ENCODE peak calls at places on chromosomes 6 and 20, in five cellular contexts. One of them, this sample, is unnamed.

GRCh38 chr20:54680872-54681297 is 205.5 kb downstream of the DOK5 start:
- DNase-seq in sigmoid colon: no peak
- DNase-seq in esophagus muscularis mucosa: peak
- DNase-seq in K562: peak
- DNase-seq in suprapubic skin: no peak
- DNase-seq in this sample: peak

GRCh38 chr6:109984410-109984809 is 6.3 kb downstream of the GPR6 start:
- DNase-seq in sigmoid colon: no peak
- DNase-seq in esophagus muscularis mucosa: no peak
- DNase-seq in K562: no peak
- DNase-seq in suprapubic skin: no peak
- DNase-seq in this sample: no peak

GRCh38 chr6:22804620-22805271 is 235.4 kb downstream of the HDGFL1 start:
- DNase-seq in sigmoid colon: no peak
- DNase-seq in esophagus muscularis mucosa: no peak
- DNase-seq in K562: no peak
- DNase-seq in suprapubic skin: no peak
- DNase-seq in this sample: no peak

GRCh38 chr6:129889580-129889979 is 28.5 kb upstream of the TMEM244 start:
- DNase-seq in sigmoid colon: no peak
- DNase-seq in esophagus muscularis mucosa: no peak
- DNase-seq in K562: no peak
- DNase-seq in suprapubic skin: no peak
- DNase-seq in this sample: no peak

GRCh38 chr6:119129148-119129967 is 50.9 kb upstream of the FAM184A start:
- DNase-seq in sigmoid colon: no peak
- DNase-seq in esophagus muscularis mucosa: peak
- DNase-seq in K562: peak
- DNase-seq in suprapubic skin: no peak
- DNase-seq in this sample: no peak

GRCh38 chr6:90403489-90404381 is 107.1 kb upstream of the BACH2 start:
- DNase-seq in sigmoid colon: no peak
- DNase-seq in esophagus muscularis mucosa: no peak
- DNase-seq in K562: peak
- DNase-seq in suprapubic skin: no peak
- DNase-seq in this sample: no peak

GRCh38 chr6:22001336-22002027 is 295.4 kb downstream of the PRL start:
- DNase-seq in sigmoid colon: no peak
- DNase-seq in esophagus muscularis mucosa: no peak
- DNase-seq in K562: no peak
- DNase-seq in suprapubic skin: no peak
- DNase-seq in this sample: no peak

GRCh38 chr6:22940571-22941290 is 371.4 kb downstream of the HDGFL1 start:
- DNase-seq in sigmoid colon: no peak
- DNase-seq in esophagus muscularis mucosa: no peak
- DNase-seq in K562: no peak
- DNase-seq in suprapubic skin: no peak
- DNase-seq in this sample: no peak

GRCh38 chr6:112475083-112475482 is 128.0 kb downstream of the RFPL4B start:
- DNase-seq in sigmoid colon: no peak
- DNase-seq in esophagus muscularis mucosa: no peak
- DNase-seq in K562: no peak
- DNase-seq in suprapubic skin: no peak
- DNase-seq in this sample: no peak

GRCh38 chr20:33079267-33079666 is at the start of gene BPIFB4:
- DNase-seq in sigmoid colon: no peak
- DNase-seq in esophagus muscularis mucosa: no peak
- DNase-seq in K562: no peak
- DNase-seq in suprapubic skin: no peak
- DNase-seq in this sample: no peak

GRCh38 chr20:57062696-57063270 is 203.7 kb downstream of the BMP7 start:
- DNase-seq in sigmoid colon: peak
- DNase-seq in esophagus muscularis mucosa: no peak
- DNase-seq in K562: no peak
- DNase-seq in suprapubic skin: no peak
- DNase-seq in this sample: no peak

GRCh38 chr6:16273266-16273665 is 34.9 kb downstream of the GMPR start:
- DNase-seq in sigmoid colon: no peak
- DNase-seq in esophagus muscularis mucosa: no peak
- DNase-seq in K562: no peak
- DNase-seq in suprapubic skin: no peak
- DNase-seq in this sample: no peak

GRCh38 chr6:44784195-44784594 is 396.7 kb downstream of the CDC5L start:
- DNase-seq in sigmoid colon: no peak
- DNase-seq in esophagus muscularis mucosa: no peak
- DNase-seq in K562: no peak
- DNase-seq in suprapubic skin: no peak
- DNase-seq in this sample: no peak

GRCh38 chr6:54386295-54386694 is 78.1 kb downstream of the TINAG start:
- DNase-seq in sigmoid colon: no peak
- DNase-seq in esophagus muscularis mucosa: no peak
- DNase-seq in K562: no peak
- DNase-seq in suprapubic skin: no peak
- DNase-seq in this sample: no peak

GRCh38 chr20:63573739-63574131 is 304 bp downstream of the HELZ2 start:
- DNase-seq in sigmoid colon: no peak
- DNase-seq in esophagus muscularis mucosa: no peak
- DNase-seq in K562: no peak
- DNase-seq in suprapubic skin: no peak
- DNase-seq in this sample: no peak

GRCh38 chr6:138692058-138692977 is 81.3 kb upstream of the CCDC28A start:
- DNase-seq in sigmoid colon: peak
- DNase-seq in esophagus muscularis mucosa: peak
- DNase-seq in K562: peak
- DNase-seq in suprapubic skin: no peak
- DNase-seq in this sample: peak
- TF ChIP-seq POLR2A in sigmoid colon: no peak
- TF ChIP-seq POLR2A in esophagus muscularis mucosa: no peak
- TF ChIP-seq POLR2A in K562: no peak
- TF ChIP-seq POLR2A in suprapubic skin: no peak
- TF ChIP-seq POLR2A in this sample: no peak

DNA sequence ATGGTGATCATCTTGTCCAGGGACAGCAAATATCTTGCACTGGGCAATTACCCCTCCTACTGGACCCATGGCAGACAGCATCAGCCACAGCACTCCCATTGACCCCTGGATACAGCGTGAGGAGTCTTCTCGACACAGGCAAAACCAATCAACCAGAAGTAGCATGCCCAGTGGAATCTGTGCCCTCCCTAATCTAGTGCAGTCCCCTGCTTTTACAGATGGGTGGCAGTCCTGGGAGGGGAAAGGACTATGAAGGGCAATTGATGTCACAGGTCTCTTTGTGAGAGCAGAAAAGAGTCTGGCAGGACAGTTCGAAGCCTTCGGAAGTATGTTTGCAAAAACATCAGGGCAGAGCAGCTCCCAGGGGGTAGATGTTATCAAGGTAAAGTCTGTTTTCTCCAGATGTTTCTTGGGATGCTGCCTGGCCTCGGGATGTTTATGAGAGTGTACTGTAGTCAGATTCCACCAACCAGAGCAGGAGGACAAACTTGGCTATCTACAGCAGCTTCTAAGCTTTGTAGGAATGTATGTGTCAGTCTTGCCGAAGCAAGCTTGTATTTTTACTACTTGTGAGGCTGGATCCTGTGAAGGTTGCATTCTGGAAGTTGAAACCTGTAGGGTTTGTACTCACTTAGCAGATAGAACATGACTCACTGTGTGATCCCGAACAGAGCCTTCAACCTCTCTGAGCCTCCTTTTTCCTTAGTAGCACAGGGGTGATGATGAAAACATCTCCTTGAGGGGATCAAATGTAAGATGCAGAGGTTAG is 63.0 kb upstream of the MYL9 start:
- DNase-seq in sigmoid colon: no peak
- DNase-seq in esophagus muscularis mucosa: no peak
- DNase-seq in K562: no peak
- DNase-seq in suprapubic skin: no peak
- DNase-seq in this sample: no peak
- TF ChIP-seq POLR2AphosphoS5 in sigmoid colon: no peak
- TF ChIP-seq POLR2AphosphoS5 in esophagus muscularis mucosa: no peak
- TF ChIP-seq POLR2AphosphoS5 in K562: no peak
- TF ChIP-seq POLR2AphosphoS5 in suprapubic skin: no peak
- TF ChIP-seq POLR2AphosphoS5 in this sample: no peak

DNA sequence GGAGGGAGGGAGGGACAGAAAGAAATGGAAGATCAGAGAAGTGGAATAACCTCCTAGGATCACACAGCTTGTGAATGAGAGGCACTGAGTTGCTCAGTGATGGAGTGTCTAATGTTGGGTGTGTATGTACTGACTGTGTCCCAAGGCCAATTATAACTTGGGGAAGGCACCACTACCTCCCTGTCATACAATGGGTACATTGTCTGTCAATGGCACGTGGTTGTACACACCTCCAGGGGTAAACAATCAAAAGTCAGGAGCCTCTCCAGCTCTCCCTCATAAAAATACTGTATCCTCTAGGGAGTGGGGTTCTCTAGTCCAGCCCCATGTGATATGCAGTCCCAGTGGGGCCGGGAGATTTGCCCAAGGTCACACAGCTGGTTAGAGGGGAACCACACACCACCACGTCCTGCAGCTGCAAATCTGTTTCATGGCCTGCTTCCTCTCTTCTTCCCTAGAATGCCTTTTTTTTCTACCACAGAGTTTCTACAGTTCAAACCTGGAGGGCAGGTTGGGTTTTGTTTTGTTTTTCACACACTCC is 112.5 kb downstream of the SNX5 start:
- DNase-seq in sigmoid colon: no peak
- DNase-seq in esophagus muscularis mucosa: no peak
- DNase-seq in K562: no peak
- DNase-seq in suprapubic skin: no peak
- DNase-seq in this sample: peak
- TF ChIP-seq EP300 in sigmoid colon: no peak
- TF ChIP-seq EP300 in esophagus muscularis mucosa: no peak
- TF ChIP-seq EP300 in K562: no peak
- TF ChIP-seq EP300 in suprapubic skin: no peak
- TF ChIP-seq EP300 in this sample: peak

GRCh38 chr6:32638521-32639219 is 1.5 kb downstream of the HLA-DQA1 start:
- DNase-seq in sigmoid colon: no peak
- DNase-seq in esophagus muscularis mucosa: no peak
- DNase-seq in K562: no peak
- DNase-seq in suprapubic skin: no peak
- DNase-seq in this sample: no peak

GRCh38 chr6:32639440-32640394 is 2.5 kb downstream of the HLA-DQA1 start:
- DNase-seq in sigmoid colon: no peak
- DNase-seq in esophagus muscularis mucosa: no peak
- DNase-seq in K562: no peak
- DNase-seq in suprapubic skin: no peak
- DNase-seq in this sample: no peak

GRCh38 chr6:32637883-32638282 is 677 bp downstream of the HLA-DQA1 start:
- DNase-seq in sigmoid colon: no peak
- DNase-seq in esophagus muscularis mucosa: no peak
- DNase-seq in K562: no peak
- DNase-seq in suprapubic skin: no peak
- DNase-seq in this sample: no peak

GRCh38 chr6:32637219-32637880 is at the start of gene HLA-DQA1:
- DNase-seq in sigmoid colon: no peak
- DNase-seq in esophagus muscularis mucosa: no peak
- DNase-seq in K562: no peak
- DNase-seq in suprapubic skin: no peak
- DNase-seq in this sample: no peak

DNA sequence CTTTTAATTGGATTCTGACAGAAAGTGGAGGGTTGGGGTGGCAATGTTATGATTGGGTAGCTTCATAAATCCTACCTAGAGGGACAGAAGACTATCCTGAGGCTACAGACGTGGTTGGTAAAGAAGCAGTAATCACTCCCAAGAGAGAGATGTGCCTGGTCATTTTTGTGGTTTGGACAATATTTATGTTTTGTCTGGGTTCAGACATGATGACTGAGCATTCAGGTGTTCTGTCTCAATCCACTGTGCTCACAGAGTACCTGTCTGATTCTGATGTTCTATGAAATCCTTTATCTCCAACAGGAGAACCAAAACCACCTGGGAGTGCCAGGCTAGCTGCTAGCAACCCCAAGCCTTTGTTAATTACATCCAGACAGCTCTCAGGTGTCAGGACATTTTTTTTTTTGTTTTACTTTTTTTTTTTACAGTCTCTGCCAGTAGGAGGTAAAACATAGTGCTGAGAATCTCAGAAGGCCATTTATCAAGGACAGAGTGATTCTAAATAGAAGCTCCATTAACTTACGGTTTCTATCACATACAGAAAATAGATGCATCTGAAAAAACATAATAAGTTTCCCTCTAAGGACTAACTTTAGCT is 1.6 kb upstream of the HLA-DQA1 start:
- DNase-seq in sigmoid colon: no peak
- DNase-seq in esophagus muscularis mucosa: no peak
- DNase-seq in K562: no peak
- DNase-seq in suprapubic skin: no peak
- DNase-seq in this sample: no peak
- TF ChIP-seq POLR2A in sigmoid colon: no peak
- TF ChIP-seq POLR2A in esophagus muscularis mucosa: no peak
- TF ChIP-seq POLR2A in K562: no peak
- TF ChIP-seq POLR2A in suprapubic skin: no peak
- TF ChIP-seq POLR2A in this sample: no peak

GRCh38 chr6:134020071-134020470 is 32.4 kb downstream of the SLC2A12 start:
- DNase-seq in sigmoid colon: no peak
- DNase-seq in esophagus muscularis mucosa: no peak
- DNase-seq in K562: no peak
- DNase-seq in suprapubic skin: no peak
- DNase-seq in this sample: no peak

GRCh38 chr6:134020968-134021367 is 31.5 kb downstream of the SLC2A12 start:
- DNase-seq in sigmoid colon: no peak
- DNase-seq in esophagus muscularis mucosa: no peak
- DNase-seq in K562: no peak
- DNase-seq in suprapubic skin: no peak
- DNase-seq in this sample: no peak

GRCh38 chr6:134022650-134023049 is 29.8 kb downstream of the SLC2A12 start:
- DNase-seq in sigmoid colon: no peak
- DNase-seq in esophagus muscularis mucosa: no peak
- DNase-seq in K562: no peak
- DNase-seq in suprapubic skin: no peak
- DNase-seq in this sample: no peak

GRCh38 chr6:134020543-134020942 is 31.9 kb downstream of the SLC2A12 start:
- DNase-seq in sigmoid colon: no peak
- DNase-seq in esophagus muscularis mucosa: no peak
- DNase-seq in K562: no peak
- DNase-seq in suprapubic skin: no peak
- DNase-seq in this sample: no peak

GRCh38 chr6:134021396-134022122 is 30.9 kb downstream of the SLC2A12 start:
- DNase-seq in sigmoid colon: no peak
- DNase-seq in esophagus muscularis mucosa: no peak
- DNase-seq in K562: peak
- DNase-seq in suprapubic skin: no peak
- DNase-seq in this sample: no peak
- TF ChIP-seq POLR2AphosphoS5 in sigmoid colon: no peak
- TF ChIP-seq POLR2AphosphoS5 in esophagus muscularis mucosa: no peak
- TF ChIP-seq POLR2AphosphoS5 in K562: no peak
- TF ChIP-seq POLR2AphosphoS5 in suprapubic skin: no peak
- TF ChIP-seq POLR2AphosphoS5 in this sample: no peak